ENCODE peak calls at places on chromosomes 6 and 20, in five cellular contexts. N, J, U, B and V are unnamed samples.

GRCh38 chr6:44002591-44003344 is 124.5 kb downstream of the MRPL14 start:
- DNase-seq in N (no peak), J (peak), U (peak), B (peak), V (peak)

GRCh38 chr20:60137657-60138245 is 179.5 kb downstream of the CDH26 start:
- DNase-seq in N (no peak), J (no peak), U (no peak), B (no peak), V (peak)

GRCh38 chr6:142942805-142943227 is 2.2 kb downstream of the HIVEP2 start:
- DNase-seq in N (peak), J (no peak), U (peak), B (no peak), V (peak)

GRCh38 chr6:44266347-44266746 is 996 bp upstream of the NFKBIE start:
- DNase-seq in N (no peak), J (no peak), U (no peak), B (no peak), V (no peak)

GRCh38 chr20:37421988-37422387 is 76.0 kb downstream of the SRC start:
- DNase-seq in N (peak), J (no peak), U (no peak), B (no peak), V (no peak)

GRCh38 chr20:32332614-32333013 is 25.5 kb upstream of the ASXL1 start:
- DNase-seq in N (peak), J (no peak), U (no peak), B (no peak), V (no peak)

GRCh38 chr6:6884193-6884627 is 223.6 kb upstream of the RREB1 start:
- DNase-seq in N (no peak), J (no peak), U (no peak), B (no peak), V (no peak)

GRCh38 chr20:58710481-58711265 is 18.1 kb downstream of the NPEPL1 start:
- DNase-seq in N (no peak), J (no peak), U (peak), B (no peak), V (no peak)

GRCh38 chr20:822651-823325 is 10.7 kb upstream of the FAM110A start:
- DNase-seq in N (no peak), J (no peak), U (no peak), B (no peak), V (no peak)

GRCh38 chr6:108359901-108360882 is 65.3 kb downstream of the AFG1L start:
- DNase-seq in N (no peak), J (no peak), U (no peak), B (no peak), V (peak)

GRCh38 chr6:153003294-153003645 is 761 bp upstream of the MTRF1L start:
- DNase-seq in N (no peak), J (no peak), U (no peak), B (no peak), V (no peak)

GRCh38 chr20:5181955-5182354 is 55.1 kb downstream of the CDS2 start:
- DNase-seq in N (no peak), J (no peak), U (peak), B (no peak), V (no peak)

GRCh38 chr6:24864345-24864744 is 65.6 kb upstream of the ARMH2 start:
- DNase-seq in N (no peak), J (no peak), U (no peak), B (no peak), V (no peak)

GRCh38 chr20:35616465-35617396 is 1.1 kb downstream of the SPAG4 start:
- DNase-seq in N (peak), J (peak), U (peak), B (peak), V (peak)

GRCh38 chr20:37519508-37520416 is 1.3 kb upstream of the NNAT start:
- DNase-seq in N (peak), J (no peak), U (no peak), B (peak), V (no peak)

GRCh38 chr6:27617046-27617687 is 144.3 kb upstream of the ZNF184 start:
- DNase-seq in N (peak), J (no peak), U (peak), B (no peak), V (no peak)

GRCh38 chr6:41502607-41503434 is 43.4 kb upstream of the FOXP4 start:
- DNase-seq in N (peak), J (no peak), U (no peak), B (no peak), V (no peak)

GRCh38 chr20:49684335-49684997 is 29.2 kb downstream of the B4GALT5 start:
- DNase-seq in N (no peak), J (no peak), U (no peak), B (no peak), V (no peak)

GRCh38 chr6:14129572-14129971 is 12.0 kb downstream of the CD83 start:
- DNase-seq in N (peak), J (no peak), U (peak), B (no peak), V (peak)